ENCODE peak calls at places on chromosome 12, in five cellular contexts. D, S, Q, K and R are unnamed samples.
A peak's percentile ranks its signal among the peaks of the same experiment; 100 is the strongest.

GRCh38 chr12:88665051-88665450 is 84.8 kb upstream of the KITLG start:
- DNase-seq in D (peak; percentile 72), Q (no peak), K (no peak), S (no peak), R (no peak)

GRCh38 chr12:45775964-45776363 is 46.5 kb downstream of the ARID2 start:
- DNase-seq in S (no peak), Q (no peak), D (no peak), K (no peak), R (no peak)

GRCh38 chr12:67539946-67540345 is 108.6 kb upstream of the DYRK2 start:
- DNase-seq in D (no peak), Q (no peak), S (no peak), K (no peak), R (no peak)

GRCh38 chr12:53726342-53726741 is 910 bp downstream of the CALCOCO1 start:
- DNase-seq in Q (peak; percentile 57), S (no peak), K (no peak), D (no peak), R (peak; percentile 38)

GRCh38 chr12:21527451-21528180 is 1.5 kb downstream of the SPX start:
- DNase-seq in K (peak; percentile 27), D (peak; percentile 18), Q (no peak), S (peak; percentile 69), R (no peak)

GRCh38 chr12:107356266-107356936 is 263.1 kb upstream of the CRY1 start:
- DNase-seq in D (peak; percentile 91), K (no peak), S (no peak), Q (no peak), R (peak; percentile 31)

GRCh38 chr12:1277905-1278304 is 286.9 kb downstream of the ERC1 start:
- DNase-seq in S (no peak), K (no peak), D (no peak), Q (no peak), R (peak; percentile 64)

GRCh38 chr12:77736219-77736965 is 94.3 kb upstream of the NAV3 start:
- DNase-seq in K (no peak), Q (no peak), D (no peak), S (no peak), R (no peak)

GRCh38 chr12:27868165-27868564 is 88.1 kb upstream of the MANSC4 start:
- DNase-seq in K (no peak), Q (no peak), D (peak; percentile 93), S (no peak), R (no peak)

GRCh38 chr12:109743076-109743910 is 29.7 kb downstream of the FAM222A start:
- DNase-seq in S (peak; percentile 46), D (no peak), Q (no peak), K (no peak), R (no peak)

GRCh38 chr12:109433618-109434017 is 43.5 kb downstream of the KCTD10 start:
- DNase-seq in D (no peak), Q (peak; percentile 18), K (no peak), S (peak; percentile 37), R (no peak)

GRCh38 chr12:9066183-9066623 is 49.5 kb downstream of the A2M start:
- DNase-seq in D (no peak), K (no peak), Q (no peak), S (no peak), R (no peak)

GRCh38 chr12:74111688-74112360 is 425.8 kb upstream of the ATXN7L3B start:
- DNase-seq in D (no peak), K (no peak), S (peak; percentile 1), Q (peak; percentile 67), R (peak; percentile 13)

GRCh38 chr12:21881950-21882349 is 59.3 kb downstream of the ABCC9 start:
- DNase-seq in K (no peak), Q (no peak), D (no peak), S (no peak), R (no peak)

GRCh38 chr12:8034802-8035201 is 2.3 kb downstream of the FOXJ2 start:
- DNase-seq in D (no peak), Q (peak; percentile 72), K (no peak), S (no peak), R (no peak)

GRCh38 chr12:108308432-108308831 is 30.7 kb downstream of the CMKLR1 start:
- DNase-seq in K (no peak), Q (no peak), S (no peak), D (no peak), R (no peak)

GRCh38 chr12:89556976-89557375 is 31.1 kb upstream of the POC1B start:
- DNase-seq in K (no peak), D (peak; percentile 23), Q (no peak), S (no peak), R (peak; percentile 9)

GRCh38 chr12:26954027-26954426 is 15.8 kb downstream of the FGFR1OP2 start:
- DNase-seq in Q (no peak), K (no peak), D (no peak), S (no peak), R (no peak)

GRCh38 chr12:47909839-47910465 is 5.2 kb upstream of the VDR start:
- DNase-seq in S (no peak), D (no peak), K (no peak), Q (no peak), R (peak; percentile 92)

GRCh38 chr12:43835656-43836454 is at the start of gene TMEM117:
- DNase-seq in S (peak; percentile 86), K (no peak), D (peak; percentile 43), Q (peak; percentile 61), R (peak; percentile 25)

GRCh38 chr12:72053604-72054003 is 115.0 kb downstream of the TPH2 start:
- DNase-seq in D (no peak), S (no peak), Q (no peak), K (no peak), R (no peak)

DNA sequence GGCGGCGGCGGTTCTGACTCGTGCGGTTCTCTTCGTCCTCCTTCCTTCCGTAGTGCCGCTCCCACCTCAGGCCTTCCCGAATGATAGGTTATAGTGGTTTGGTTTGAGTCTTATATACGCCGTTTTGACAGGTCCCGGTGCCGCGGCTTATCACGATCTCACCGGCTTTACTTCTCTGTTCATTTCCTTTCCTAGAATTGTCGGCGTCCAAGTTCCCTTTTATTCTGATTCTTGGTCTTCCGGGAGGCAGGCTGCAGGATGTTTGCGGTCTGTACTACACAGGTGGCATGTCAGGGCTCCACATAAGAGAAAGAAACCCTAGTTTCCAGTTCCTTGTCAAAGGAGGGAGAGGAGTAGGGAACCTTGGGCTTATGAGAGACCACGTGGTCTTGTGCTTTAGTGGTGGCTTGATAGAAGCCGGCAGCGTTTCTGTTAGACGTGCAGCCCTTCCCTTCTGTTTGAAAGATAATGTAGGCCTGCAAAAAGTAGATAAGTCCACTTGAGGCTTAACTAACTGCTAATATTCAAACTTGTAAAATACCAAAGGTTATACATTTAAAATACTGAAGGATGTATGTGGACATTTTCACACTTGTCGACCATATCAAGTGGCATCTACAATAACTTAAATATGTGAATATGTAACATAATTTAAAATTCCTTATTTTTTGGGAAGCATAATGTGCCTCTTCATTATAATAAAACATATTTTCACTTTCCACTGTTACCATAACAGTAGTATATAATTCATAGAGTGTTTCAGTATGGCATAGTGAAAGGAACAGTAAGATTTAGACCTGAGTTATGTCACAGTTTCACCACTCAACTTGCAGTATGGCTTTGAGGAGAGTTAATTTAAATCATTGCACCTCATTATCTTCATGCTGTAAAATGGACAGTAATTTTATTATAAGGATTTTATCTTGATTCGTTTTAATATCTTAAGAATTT is 804 bp downstream of the USP15 start:
- DNase-seq in D (peak; percentile 41), S (peak; percentile 23), Q (peak; percentile 90), K (peak; percentile 73), R (peak; percentile 47)
- TF ChIP-seq USF2 in D (peak; percentile 73), S (no peak), Q (no peak), K (peak; percentile 41), R (no peak)

GRCh38 chr12:50220357-50221061 is 53.3 kb upstream of the CERS5 start:
- DNase-seq in D (peak; percentile 72), S (peak; percentile 32), Q (peak; percentile 54), K (peak; percentile 57), R (no peak)
- TF ChIP-seq MXI1 in D (no peak), S (no peak), Q (no peak), K (no peak), R (no peak)

GRCh38 chr12:117134059-117134458 is 34.8 kb upstream of the TESC start:
- DNase-seq in K (no peak), D (no peak), S (no peak), Q (no peak), R (no peak)
- TF ChIP-seq USF2 in K (no peak), D (no peak), S (no peak), Q (no peak), R (no peak)

GRCh38 chr12:97748298-97748697 is 285.7 kb downstream of the RMST start:
- DNase-seq in S (no peak), K (no peak), Q (no peak), D (no peak), R (no peak)

GRCh38 chr12:97754306-97754705 is 291.7 kb downstream of the RMST start:
- DNase-seq in D (no peak), S (no peak), K (no peak), Q (no peak), R (no peak)

GRCh38 chr12:97751704-97752103 is 289.1 kb downstream of the RMST start:
- DNase-seq in S (no peak), D (no peak), K (no peak), Q (no peak), R (no peak)

GRCh38 chr12:97753332-97753731 is 290.7 kb downstream of the RMST start:
- DNase-seq in D (no peak), S (no peak), Q (no peak), K (no peak), R (no peak)

GRCh38 chr12:97752129-97752528 is 289.5 kb downstream of the RMST start:
- DNase-seq in D (no peak), S (no peak), K (no peak), Q (no peak), R (no peak)
- TF ChIP-seq MXI1 in D (no peak), S (no peak), K (no peak), Q (no peak), R (no peak)

DNA sequence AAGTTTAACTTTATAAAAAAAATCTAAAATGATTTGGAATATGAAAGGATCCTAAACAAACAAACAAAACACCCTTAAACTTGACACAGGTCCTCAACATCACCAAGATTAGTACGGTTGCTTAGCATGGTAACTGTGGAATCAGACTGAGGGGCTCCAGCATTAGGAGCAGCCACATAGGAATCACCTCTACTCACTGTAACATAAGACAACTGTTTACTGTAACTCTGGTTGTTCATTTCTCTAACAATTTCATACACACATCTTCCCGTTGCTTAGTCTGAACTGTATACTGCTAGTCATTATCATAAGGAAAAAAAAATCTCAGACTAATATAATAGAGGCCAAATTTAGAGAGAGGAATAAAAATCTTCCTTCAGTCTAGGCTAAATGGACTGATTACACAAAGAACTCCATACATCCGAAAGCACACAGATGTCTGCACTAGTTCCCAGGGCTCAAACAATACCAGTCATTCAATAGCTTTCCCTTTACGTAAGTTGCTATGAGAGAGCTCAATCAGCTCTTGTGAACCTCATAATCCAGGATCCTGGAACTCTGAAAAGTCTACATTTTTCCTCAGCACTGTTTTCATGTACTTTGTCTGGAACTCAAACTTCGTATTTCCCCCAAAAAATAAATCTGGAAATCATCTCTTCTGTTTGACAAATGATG is 26.0 kb downstream of the LRP6 start:
- DNase-seq in S (peak; percentile 18), K (no peak), Q (no peak), D (peak; percentile 66), R (peak; percentile 96)
- TF ChIP-seq USF2 in S (no peak), K (no peak), Q (no peak), D (no peak), R (no peak)

DNA sequence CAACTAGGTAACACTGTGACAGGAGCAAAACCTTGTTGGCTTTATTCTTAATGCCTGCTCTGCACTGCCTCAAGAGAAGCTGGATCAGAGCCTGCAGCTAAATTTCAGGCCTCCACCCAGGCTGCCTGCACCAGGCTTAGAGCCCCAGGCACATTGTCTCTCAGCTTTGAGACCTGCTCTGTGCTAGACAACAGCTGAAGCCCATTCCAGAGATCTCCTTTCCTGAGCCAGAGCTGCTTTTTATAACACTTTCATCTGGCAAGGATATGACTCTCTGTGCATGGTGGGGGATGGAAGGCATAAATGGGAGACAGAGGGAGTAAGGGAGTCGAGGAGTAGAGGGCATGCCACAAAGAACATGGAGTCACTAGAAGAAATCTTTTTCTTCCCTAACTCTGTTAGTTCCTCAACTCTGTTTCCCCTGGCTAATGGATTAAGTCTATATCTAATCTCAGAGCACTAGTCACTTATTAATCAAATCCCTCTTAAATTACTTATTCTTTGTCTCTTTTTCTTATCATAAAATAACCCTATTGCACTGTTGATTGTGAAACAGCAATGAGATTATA is 27.1 kb upstream of the LUM start:
- DNase-seq in D (no peak), Q (no peak), S (peak; percentile 12), K (no peak), R (no peak)
- TF ChIP-seq MXI1 in D (no peak), Q (no peak), S (no peak), K (no peak), R (no peak)